ENCODE peak calls at places on chromosomes 6 and 20, in four cellular contexts. B, J, Z and X are unnamed samples.

GRCh38 chr20:63775096-63775978 is 35.8 kb downstream of the SLC2A4RG start:
- DNase-seq in Z (no peak), B (peak), J (peak), X (peak)

GRCh38 chr6:21731411-21732031 is 138.0 kb downstream of the SOX4 start:
- DNase-seq in B (peak), Z (peak), J (no peak), X (no peak)

GRCh38 chr20:50690979-50691584 is at the start of gene RIPOR3:
- DNase-seq in B (no peak), Z (no peak), J (peak), X (peak)

GRCh38 chr6:41939848-41940758 is 1.5 kb downstream of the CCND3 start:
- DNase-seq in J (peak), Z (no peak), B (peak), X (peak)

GRCh38 chr6:32614366-32615081 is 22.7 kb upstream of the HLA-DQA1 start:
- DNase-seq in J (no peak), Z (no peak), B (no peak), X (no peak)

GRCh38 chr6:28104392-28105250 is 19.8 kb upstream of the ZSCAN16 start:
- DNase-seq in B (peak), Z (peak), J (peak), X (peak)

GRCh38 chr6:105431226-105431625 is 28.3 kb upstream of the PREP start:
- DNase-seq in B (peak), J (no peak), Z (no peak), X (no peak)

GRCh38 chr6:137424243-137424642 is 70.0 kb downstream of the OLIG3 start:
- DNase-seq in J (no peak), Z (no peak), B (no peak), X (no peak)

GRCh38 chr6:109059591-109060021 is 35.0 kb downstream of the SESN1 start:
- DNase-seq in Z (no peak), J (no peak), B (peak), X (no peak)

GRCh38 chr6:15327271-15327670 is 81.4 kb downstream of the JARID2 start:
- DNase-seq in Z (no peak), B (peak), J (no peak), X (peak)

GRCh38 chr6:31548423-31548873 is 1.0 kb downstream of the NFKBIL1 start:
- DNase-seq in Z (no peak), J (no peak), B (no peak), X (no peak)

GRCh38 chr20:38387953-38388352 is 41.7 kb downstream of the LBP start:
- DNase-seq in J (no peak), Z (no peak), B (no peak), X (no peak)

GRCh38 chr20:23087587-23088275 is 1.6 kb upstream of the CD93 start:
- DNase-seq in Z (no peak), B (no peak), J (no peak), X (no peak)

GRCh38 chr6:170113141-170113540 is 177.7 kb downstream of the DLL1 start:
- DNase-seq in J (peak), Z (no peak), B (no peak), X (no peak)

GRCh38 chr6:16238658-16239089 is 287 bp downstream of the GMPR start:
- DNase-seq in J (no peak), Z (no peak), B (no peak), X (no peak)

GRCh38 chr20:46160661-46161060 is 42.5 kb downstream of the CD40 start:
- DNase-seq in B (no peak), Z (no peak), J (no peak), X (no peak)

GRCh38 chr20:10313215-10313614 is 94.6 kb downstream of the SNAP25 start:
- DNase-seq in B (no peak), J (peak), Z (no peak), X (no peak)

GRCh38 chr6:4412488-4412887 is 277.1 kb upstream of the ECI2 start:
- DNase-seq in B (peak), Z (no peak), J (no peak), X (no peak)

GRCh38 chr6:83467620-83468036 is 36.8 kb upstream of the ME1 start:
- DNase-seq in J (no peak), Z (no peak), B (no peak), X (no peak)

GRCh38 chr6:146282837-146283236 is 254.0 kb downstream of the GRM1 start:
- DNase-seq in J (no peak), Z (no peak), B (no peak), X (no peak)

GRCh38 chr6:72418495-72418894 is 203.4 kb upstream of the KCNQ5 start:
- DNase-seq in J (no peak), Z (no peak), B (peak), X (no peak)

GRCh38 chr6:37482356-37483292 is 17.1 kb downstream of the CCDC167 start:
- DNase-seq in B (no peak), Z (no peak), J (no peak), X (no peak)

GRCh38 chr6:156791261-156791850 is 14.2 kb downstream of the ARID1B start:
- DNase-seq in Z (peak), J (no peak), B (peak), X (peak)

GRCh38 chr20:62737271-62737761 is 28.7 kb downstream of the NTSR1 start:
- DNase-seq in Z (no peak), J (no peak), B (no peak), X (no peak)

GRCh38 chr6:132247381-132248159 is 153.7 kb downstream of the MOXD1 start:
- DNase-seq in J (no peak), Z (no peak), B (no peak), X (no peak)

GRCh38 chr20:33602826-33603590 is 59.1 kb upstream of the C20orf144 start:
- DNase-seq in J (no peak), B (peak), Z (no peak), X (no peak)

GRCh38 chr6:139355777-139356445 is 18.5 kb downstream of the CITED2 start:
- DNase-seq in J (no peak), Z (no peak), B (no peak), X (no peak)

GRCh38 chr6:118325220-118325860 is 222.8 kb upstream of the PLN start:
- DNase-seq in B (peak), Z (no peak), J (no peak), X (no peak)

GRCh38 chr6:3449750-3450305 is 7.0 kb downstream of the SLC22A23 start:
- DNase-seq in Z (no peak), J (no peak), B (no peak), X (no peak)

GRCh38 chr6:48626421-48626820 is 515.4 kb upstream of the PTCHD4 start:
- DNase-seq in Z (no peak), B (no peak), J (no peak), X (no peak)

GRCh38 chr20:48329676-48330644 is 497.8 kb downstream of the PREX1 start:
- DNase-seq in J (no peak), B (peak), Z (no peak), X (peak)

GRCh38 chr6:120395330-120395729 is 939.0 kb downstream of the TBC1D32 start:
- DNase-seq in B (no peak), Z (no peak), J (no peak), X (no peak)

GRCh38 chr20:52941803-52942202 is 30.4 kb upstream of the TSHZ2 start:
- DNase-seq in J (no peak), Z (no peak), B (no peak), X (no peak)

GRCh38 chr6:15950962-15951569 is 177.8 kb upstream of the MYLIP start:
- DNase-seq in Z (no peak), B (no peak), J (no peak), X (no peak)

GRCh38 chr20:23636182-23636907 is 1.4 kb downstream of the CST3 start:
- DNase-seq in Z (no peak), B (no peak), J (no peak), X (no peak)

GRCh38 chr6:4941782-4942672 is 61.8 kb downstream of the RPP40 start:
- DNase-seq in Z (no peak), J (no peak), B (peak), X (peak)

GRCh38 chr6:150267686-150268561 is 100.9 kb upstream of the IYD start:
- DNase-seq in Z (no peak), B (peak), J (no peak), X (no peak)

GRCh38 chr20:49529470-49529869 is 38.5 kb downstream of the PTGIS start:
- DNase-seq in B (no peak), J (no peak), Z (no peak), X (no peak)

GRCh38 chr20:17966432-17967312 is 1.9 kb downstream of the SNX5 start:
- DNase-seq in B (peak), Z (no peak), J (no peak), X (no peak)

GRCh38 chr6:161359617-161359945 is 85.7 kb upstream of the AGPAT4 start:
- DNase-seq in Z (no peak), J (no peak), B (no peak), X (no peak)

DNA sequence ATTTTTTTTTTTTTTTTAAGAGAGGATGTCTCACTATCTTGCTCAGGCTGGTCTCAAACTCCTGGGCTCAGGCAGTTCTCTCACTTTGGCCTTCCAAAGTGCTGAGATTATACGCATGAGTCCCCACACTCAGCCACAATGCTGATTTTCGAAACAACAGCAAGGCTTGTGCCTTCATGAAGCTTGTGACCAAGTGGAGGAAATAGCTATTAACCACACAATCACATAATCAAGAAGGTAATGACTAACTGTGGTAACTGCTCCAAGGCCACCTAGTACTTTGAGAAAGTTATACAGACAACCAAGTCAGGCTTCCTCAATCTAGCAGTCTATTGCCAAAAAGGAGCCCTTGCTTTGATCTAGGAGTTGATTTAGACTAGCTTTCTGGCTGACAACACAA is 46.3 kb downstream of the SOD2 start:
- DNase-seq in B (peak), Z (no peak), J (no peak), X (no peak)
- TF ChIP-seq CTCF in B (no peak), Z (no peak), J (no peak), X (no peak)

GRCh38 chr6:78867370-78868040 is at the start of gene IRAK1BP1:
- DNase-seq in J (peak), Z (peak), B (peak), X (peak)
- TF ChIP-seq CTCF in J (no peak), Z (no peak), B (no peak), X (peak)

DNA sequence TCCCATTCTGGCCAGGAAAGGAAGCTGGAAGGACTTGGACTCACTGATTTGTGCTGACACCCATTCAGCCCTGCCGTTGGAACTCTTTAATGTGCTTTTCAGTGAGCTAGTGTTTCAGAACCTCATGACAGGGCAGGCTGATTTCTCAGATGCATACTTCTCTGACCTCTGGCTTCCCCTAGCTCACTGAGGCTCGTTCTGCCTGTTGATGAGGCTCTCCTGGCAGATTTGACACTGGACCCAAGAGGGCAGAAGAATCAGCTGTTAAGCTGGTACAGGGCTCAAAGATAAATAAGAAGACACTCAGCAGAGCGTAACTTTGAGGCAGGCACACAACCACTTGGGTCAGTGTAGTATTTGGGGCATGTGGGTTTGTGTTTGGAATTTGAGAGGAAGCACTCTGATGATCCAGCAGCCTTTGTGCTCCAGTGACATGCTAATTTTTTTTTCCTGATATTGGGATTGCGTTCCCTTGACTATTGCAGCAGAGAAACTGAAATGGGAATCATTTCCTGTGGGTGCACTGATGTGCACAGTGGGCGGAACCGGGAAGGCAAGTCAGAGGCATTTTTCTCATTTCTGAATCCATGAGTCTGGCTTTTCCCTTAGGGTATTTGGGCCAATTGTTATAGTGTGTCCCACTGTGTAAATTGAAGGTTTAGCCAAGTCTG is 80.2 kb downstream of the CARMIL1 start:
- DNase-seq in B (peak), Z (no peak), J (no peak), X (no peak)
- TF ChIP-seq CTCF in B (no peak), Z (no peak), J (no peak), X (no peak)

GRCh38 chr6:82045965-82046756 is 201.4 kb downstream of the IBTK start:
- DNase-seq in J (no peak), Z (no peak), B (peak), X (no peak)
- TF ChIP-seq CTCF in J (no peak), Z (no peak), B (no peak), X (no peak)

DNA sequence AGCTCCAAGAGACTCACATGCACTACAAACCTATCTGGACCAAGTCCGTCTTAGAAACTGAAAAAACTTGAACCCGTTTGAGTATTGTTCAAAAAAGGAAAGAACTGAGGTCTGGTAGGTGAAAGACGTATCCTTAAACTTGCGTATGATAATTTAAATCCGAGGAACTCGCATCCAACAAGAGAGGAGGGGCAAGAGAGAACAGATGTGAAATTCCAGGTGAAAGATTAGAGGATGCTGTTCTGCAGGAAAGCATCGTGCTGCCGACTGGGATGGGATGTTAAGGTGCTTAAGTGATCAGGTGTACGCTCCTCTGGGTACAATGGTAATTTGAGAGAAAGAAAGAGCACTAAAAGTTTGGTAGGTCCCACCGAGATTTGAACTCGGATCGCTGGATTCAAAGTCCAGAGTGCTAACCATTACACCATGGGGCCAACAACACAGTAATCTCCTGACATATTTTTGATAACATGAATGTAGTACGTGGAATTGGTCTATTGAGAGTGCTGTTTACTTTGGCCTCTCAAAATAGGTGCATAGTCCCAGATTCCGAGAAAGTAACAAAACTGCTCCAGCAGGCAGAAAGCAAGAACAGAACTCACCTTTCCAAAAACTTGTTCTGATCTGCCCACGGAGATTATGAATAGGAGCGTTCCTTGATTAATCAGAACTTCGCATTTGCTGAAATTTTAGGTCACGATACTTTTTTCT is 53.5 kb upstream of the BTN3A2 start:
- DNase-seq in Z (peak), B (peak), J (peak), X (peak)
- TF ChIP-seq CTCF in Z (no peak), B (no peak), J (no peak), X (no peak)

GRCh38 chr20:3785240-3786125 is 1.1 kb downstream of the CENPB start:
- DNase-seq in B (no peak), Z (peak), J (no peak), X (no peak)

GRCh38 chr20:3784863-3785239 is 1.7 kb downstream of the CENPB start:
- DNase-seq in J (no peak), Z (no peak), B (no peak), X (no peak)

GRCh38 chr20:3784226-3784853 is 2.2 kb downstream of the CENPB start:
- DNase-seq in J (no peak), Z (no peak), B (no peak), X (no peak)

GRCh38 chr20:3786665-3787639 is at the start of gene CENPB:
- DNase-seq in J (peak), B (peak), Z (peak), X (peak)

GRCh38 chr20:3786126-3786484 is 435 bp downstream of the CENPB start:
- DNase-seq in B (peak), J (peak), Z (peak), X (peak)
- TF ChIP-seq CTCF in B (no peak), J (no peak), Z (no peak), X (no peak)